ENCODE peak calls at places on chromosome X, in four cellular contexts. One of them, this sample, is unnamed.

GRCh38 chrX:68659385-68659784 is 11.9 kb downstream of the STARD8 start:
- DNase-seq in suprapubic skin: no peak
- DNase-seq in A549: no peak
- DNase-seq in tibial nerve: no peak
- DNase-seq in this sample: no peak

GRCh38 chrX:70480660-70481018 is 36.0 kb downstream of the DLG3 start:
- DNase-seq in suprapubic skin: no peak
- DNase-seq in A549: no peak
- DNase-seq in tibial nerve: no peak
- DNase-seq in this sample: no peak

GRCh38 chrX:9880912-9881311 is 86.2 kb upstream of the CLDN34 start:
- DNase-seq in suprapubic skin: no peak
- DNase-seq in A549: no peak
- DNase-seq in tibial nerve: no peak
- DNase-seq in this sample: no peak

GRCh38 chrX:57453901-57454300 is 137.9 kb upstream of the ZXDB start:
- DNase-seq in suprapubic skin: no peak
- DNase-seq in A549: peak; percentile 37
- DNase-seq in tibial nerve: no peak
- DNase-seq in this sample: no peak

GRCh38 chrX:32530802-32531403 is 680.4 kb downstream of the DMD start:
- DNase-seq in suprapubic skin: no peak
- DNase-seq in A549: peak; percentile 38
- DNase-seq in tibial nerve: no peak
- DNase-seq in this sample: no peak

GRCh38 chrX:56813318-56813837 is 84.3 kb downstream of the NBDY start:
- DNase-seq in suprapubic skin: peak; percentile 74
- DNase-seq in A549: no peak
- DNase-seq in tibial nerve: no peak
- DNase-seq in this sample: no peak

GRCh38 chrX:48649109-48649508 is 34.5 kb upstream of the WAS start:
- DNase-seq in suprapubic skin: no peak
- DNase-seq in A549: no peak
- DNase-seq in tibial nerve: no peak
- DNase-seq in this sample: no peak

GRCh38 chrX:106585478-106585877 is 26.3 kb upstream of the RADX start:
- DNase-seq in suprapubic skin: no peak
- DNase-seq in A549: peak; percentile 0
- DNase-seq in tibial nerve: no peak
- DNase-seq in this sample: peak; percentile 29

GRCh38 chrX:148441387-148441786 is 59.0 kb upstream of the AFF2 start:
- DNase-seq in suprapubic skin: no peak
- DNase-seq in A549: no peak
- DNase-seq in tibial nerve: no peak
- DNase-seq in this sample: no peak

GRCh38 chrX:41823402-41823801 is 99.4 kb downstream of the GPR82 start:
- DNase-seq in suprapubic skin: no peak
- DNase-seq in A549: peak; percentile 10
- DNase-seq in tibial nerve: no peak
- DNase-seq in this sample: no peak

GRCh38 chrX:49309401-49309981 is 6.0 kb downstream of the GAGE10 start:
- DNase-seq in suprapubic skin: no peak
- DNase-seq in A549: no peak
- DNase-seq in tibial nerve: no peak
- DNase-seq in this sample: no peak

GRCh38 chrX:101452051-101452450 is 33.2 kb upstream of the ARMCX4 start:
- DNase-seq in suprapubic skin: no peak
- DNase-seq in A549: no peak
- DNase-seq in tibial nerve: no peak
- DNase-seq in this sample: no peak

GRCh38 chrX:113059714-113060113 is 219.1 kb upstream of the AMOT start:
- DNase-seq in suprapubic skin: no peak
- DNase-seq in A549: no peak
- DNase-seq in tibial nerve: no peak
- DNase-seq in this sample: no peak

GRCh38 chrX:105150036-105150435 is 70.5 kb downstream of the TEX13A start:
- DNase-seq in suprapubic skin: no peak
- DNase-seq in A549: no peak
- DNase-seq in tibial nerve: no peak
- DNase-seq in this sample: no peak

GRCh38 chrX:475926-476723 is 89.4 kb upstream of the PPP2R3B start:
- DNase-seq in suprapubic skin: no peak
- DNase-seq in A549: no peak
- DNase-seq in tibial nerve: no peak
- DNase-seq in this sample: no peak

GRCh38 chrX:129593137-129593536 is 53.1 kb downstream of the OCRL start:
- DNase-seq in suprapubic skin: no peak
- DNase-seq in A549: peak; percentile 30
- DNase-seq in tibial nerve: no peak
- DNase-seq in this sample: no peak

GRCh38 chrX:46574337-46574940 is 874 bp downstream of the CHST7 start:
- DNase-seq in suprapubic skin: peak; percentile 65
- DNase-seq in A549: peak; percentile 48
- DNase-seq in tibial nerve: no peak
- DNase-seq in this sample: no peak

GRCh38 chrX:105715746-105716145 is 106.6 kb upstream of the NRK start:
- DNase-seq in suprapubic skin: no peak
- DNase-seq in A549: no peak
- DNase-seq in tibial nerve: no peak
- DNase-seq in this sample: no peak

DNA sequence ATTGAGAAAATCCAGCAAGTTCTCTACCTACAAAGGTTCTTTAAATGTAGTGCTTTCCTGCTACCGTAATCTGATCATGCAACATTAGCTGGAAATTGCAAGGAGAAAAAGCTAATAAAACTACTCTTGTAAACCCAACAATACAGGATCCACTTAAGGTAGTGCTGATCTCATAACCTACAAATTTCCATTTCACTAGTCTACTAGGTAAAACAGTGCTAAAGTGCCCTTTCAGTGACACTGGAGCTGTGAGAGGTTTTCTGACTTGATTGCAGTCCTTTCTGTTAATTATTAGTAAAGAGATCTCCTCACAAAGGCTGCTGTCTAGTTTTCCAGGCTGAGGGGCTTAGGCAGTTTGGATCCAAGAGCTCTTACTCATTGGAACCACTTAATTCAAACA is 1118.7 kb downstream of the SH3BGRL start:
- DNase-seq in suprapubic skin: no peak
- DNase-seq in A549: no peak
- DNase-seq in tibial nerve: no peak
- DNase-seq in this sample: no peak
- TF ChIP-seq EP300 in suprapubic skin: no peak
- TF ChIP-seq EP300 in A549: no peak
- TF ChIP-seq EP300 in tibial nerve: no peak
- TF ChIP-seq EP300 in this sample: no peak

GRCh38 chrX:121310820-121311219 is 263.4 kb downstream of the GLUD2 start:
- DNase-seq in suprapubic skin: no peak
- DNase-seq in A549: no peak
- DNase-seq in tibial nerve: no peak
- DNase-seq in this sample: no peak
- TF ChIP-seq EP300 in suprapubic skin: no peak
- TF ChIP-seq EP300 in A549: no peak
- TF ChIP-seq EP300 in tibial nerve: no peak
- TF ChIP-seq EP300 in this sample: no peak

GRCh38 chrX:39875834-39876625 is 221.7 kb downstream of the BCOR start:
- DNase-seq in suprapubic skin: no peak
- DNase-seq in A549: no peak
- DNase-seq in tibial nerve: no peak
- DNase-seq in this sample: no peak

GRCh38 chrX:39871648-39872047 is 226.1 kb downstream of the BCOR start:
- DNase-seq in suprapubic skin: no peak
- DNase-seq in A549: no peak
- DNase-seq in tibial nerve: no peak
- DNase-seq in this sample: no peak

GRCh38 chrX:39873111-39873510 is 224.6 kb downstream of the BCOR start:
- DNase-seq in suprapubic skin: no peak
- DNase-seq in A549: no peak
- DNase-seq in tibial nerve: no peak
- DNase-seq in this sample: no peak

GRCh38 chrX:39877919-39878318 is 219.8 kb downstream of the BCOR start:
- DNase-seq in suprapubic skin: no peak
- DNase-seq in A549: no peak
- DNase-seq in tibial nerve: no peak
- DNase-seq in this sample: no peak

GRCh38 chrX:39874202-39874816 is 223.4 kb downstream of the BCOR start:
- DNase-seq in suprapubic skin: no peak
- DNase-seq in A549: no peak
- DNase-seq in tibial nerve: no peak
- DNase-seq in this sample: no peak
- TF ChIP-seq EP300 in suprapubic skin: no peak
- TF ChIP-seq EP300 in A549: no peak
- TF ChIP-seq EP300 in tibial nerve: no peak
- TF ChIP-seq EP300 in this sample: no peak

DNA sequence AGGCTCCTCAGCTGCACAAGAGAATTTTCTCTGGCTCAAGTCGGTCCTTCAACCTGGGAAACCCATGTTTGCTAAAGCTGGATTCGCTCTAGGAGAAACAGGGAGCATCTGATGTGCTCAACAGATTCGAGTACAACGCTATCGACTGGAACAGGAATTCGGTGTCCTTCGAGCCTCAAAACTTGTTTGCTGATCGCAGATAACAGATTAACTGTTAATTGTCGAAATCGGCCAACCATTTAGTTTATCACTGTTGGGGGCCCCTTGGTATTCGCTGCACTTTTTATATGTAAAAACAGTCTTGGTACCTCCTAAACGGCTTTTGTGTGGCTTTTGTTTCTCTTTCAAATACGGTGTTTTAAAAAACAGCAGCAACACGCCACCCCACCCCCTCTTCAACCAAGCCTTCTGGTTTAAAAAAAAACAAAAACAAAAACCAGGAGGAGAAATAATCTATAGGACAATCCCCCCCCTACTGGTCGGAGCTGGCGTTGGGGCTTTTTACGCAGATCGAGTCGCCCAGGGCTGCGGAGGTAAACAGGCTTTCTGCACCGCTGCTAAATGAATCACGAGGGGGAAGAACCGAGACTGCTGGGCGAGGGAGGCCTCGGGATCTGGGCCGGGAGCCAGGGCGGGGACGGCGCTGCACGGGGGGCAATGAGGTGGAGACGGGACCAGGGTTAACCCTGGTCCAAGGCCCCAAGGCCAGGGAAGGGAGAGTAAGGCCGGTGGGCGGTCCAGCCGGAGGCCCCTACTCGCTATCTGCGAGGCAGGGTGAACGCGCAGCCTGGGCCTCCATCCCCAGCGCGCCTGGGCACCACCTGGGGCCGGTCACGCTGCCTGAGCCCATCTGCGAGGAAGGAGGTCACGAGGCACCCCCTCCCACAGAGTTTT is 71.7 kb upstream of the BCOR start:
- DNase-seq in suprapubic skin: peak; percentile 69
- DNase-seq in A549: peak; percentile 81
- DNase-seq in tibial nerve: no peak
- DNase-seq in this sample: peak; percentile 74
- TF ChIP-seq EP300 in suprapubic skin: no peak
- TF ChIP-seq EP300 in A549: no peak
- TF ChIP-seq EP300 in tibial nerve: no peak
- TF ChIP-seq EP300 in this sample: no peak

This sample was measured in stomach.